ENCODE peak calls at places on chromosomes 3 and 15, in eight cellular contexts. One of them, this sample, is unnamed. For H3K9me3, the result is how much of the 10 kb centered on the place peaks cover.

GRCh38 chr3:115212615-115213014 is 65.5 kb upstream of the ZBTB20 start:
- DNase-seq in heart right ventricle: no peak
- DNase-seq in SJSA1: no peak
- DNase-seq in tibial artery: no peak
- DNase-seq in CD4-positive, alpha-beta memory T cell: no peak
- DNase-seq in cardiac muscle cell: no peak
- DNase-seq in WERI-Rb-1: no peak
- DNase-seq in breast epithelium: no peak
- DNase-seq in this sample: no peak

GRCh38 chr3:14534379-14535191 is 5.6 kb downstream of the GRIP2 start:
- DNase-seq in heart right ventricle: no peak
- DNase-seq in SJSA1: no peak
- DNase-seq in tibial artery: no peak
- DNase-seq in CD4-positive, alpha-beta memory T cell: no peak
- DNase-seq in cardiac muscle cell: no peak
- DNase-seq in WERI-Rb-1: no peak
- DNase-seq in breast epithelium: no peak
- DNase-seq in this sample: no peak

GRCh38 chr15:35692256-35692867 is 146.4 kb upstream of the DPH6 start:
- DNase-seq in heart right ventricle: no peak
- DNase-seq in SJSA1: no peak
- DNase-seq in tibial artery: no peak
- DNase-seq in CD4-positive, alpha-beta memory T cell: no peak
- DNase-seq in cardiac muscle cell: no peak
- DNase-seq in WERI-Rb-1: no peak
- DNase-seq in breast epithelium: no peak
- DNase-seq in this sample: no peak

GRCh38 chr3:132034486-132035464 is at the start of gene CPNE4:
- DNase-seq in heart right ventricle: peak
- DNase-seq in SJSA1: peak
- DNase-seq in tibial artery: peak
- DNase-seq in CD4-positive, alpha-beta memory T cell: peak
- DNase-seq in cardiac muscle cell: peak
- DNase-seq in WERI-Rb-1: peak
- DNase-seq in breast epithelium: peak
- DNase-seq in this sample: peak

GRCh38 chr3:36850743-36851142 is 86.4 kb upstream of the DCLK3 start:
- DNase-seq in heart right ventricle: no peak
- DNase-seq in SJSA1: no peak
- DNase-seq in tibial artery: no peak
- DNase-seq in CD4-positive, alpha-beta memory T cell: no peak
- DNase-seq in cardiac muscle cell: no peak
- DNase-seq in WERI-Rb-1: no peak
- DNase-seq in breast epithelium: no peak
- DNase-seq in this sample: no peak

GRCh38 chr3:55615694-55616310 is 128.7 kb upstream of the WNT5A start:
- DNase-seq in heart right ventricle: no peak
- DNase-seq in SJSA1: no peak
- DNase-seq in tibial artery: peak
- DNase-seq in CD4-positive, alpha-beta memory T cell: no peak
- DNase-seq in cardiac muscle cell: peak
- DNase-seq in WERI-Rb-1: no peak
- DNase-seq in breast epithelium: no peak
- DNase-seq in this sample: no peak

GRCh38 chr3:123448503-123449091 is at the start of gene ADCY5:
- DNase-seq in heart right ventricle: no peak
- DNase-seq in SJSA1: no peak
- DNase-seq in tibial artery: no peak
- DNase-seq in CD4-positive, alpha-beta memory T cell: no peak
- DNase-seq in cardiac muscle cell: peak
- DNase-seq in WERI-Rb-1: peak
- DNase-seq in breast epithelium: no peak
- DNase-seq in this sample: no peak

GRCh38 chr3:102866845-102867244 is 432.0 kb downstream of the ZPLD1 start:
- DNase-seq in heart right ventricle: no peak
- DNase-seq in SJSA1: no peak
- DNase-seq in tibial artery: no peak
- DNase-seq in CD4-positive, alpha-beta memory T cell: no peak
- DNase-seq in cardiac muscle cell: no peak
- DNase-seq in WERI-Rb-1: no peak
- DNase-seq in breast epithelium: no peak
- DNase-seq in this sample: no peak

GRCh38 chr3:19029837-19030835 is 118.2 kb upstream of the KCNH8 start:
- DNase-seq in heart right ventricle: no peak
- DNase-seq in SJSA1: no peak
- DNase-seq in tibial artery: no peak
- DNase-seq in CD4-positive, alpha-beta memory T cell: no peak
- DNase-seq in cardiac muscle cell: no peak
- DNase-seq in WERI-Rb-1: no peak
- DNase-seq in breast epithelium: no peak
- DNase-seq in this sample: no peak

GRCh38 chr3:112718516-112718915 is 77.6 kb upstream of the CCDC80 start:
- DNase-seq in heart right ventricle: no peak
- DNase-seq in SJSA1: no peak
- DNase-seq in tibial artery: no peak
- DNase-seq in CD4-positive, alpha-beta memory T cell: no peak
- DNase-seq in cardiac muscle cell: no peak
- DNase-seq in WERI-Rb-1: no peak
- DNase-seq in breast epithelium: no peak
- DNase-seq in this sample: no peak

GRCh38 chr15:70474682-70475438 is 288.5 kb downstream of the UACA start:
- DNase-seq in heart right ventricle: peak
- DNase-seq in SJSA1: peak
- DNase-seq in tibial artery: peak
- DNase-seq in CD4-positive, alpha-beta memory T cell: peak
- DNase-seq in cardiac muscle cell: no peak
- DNase-seq in WERI-Rb-1: no peak
- DNase-seq in breast epithelium: peak
- DNase-seq in this sample: peak

GRCh38 chr3:111694471-111694870 is 99.3 kb upstream of the ZBED2 start:
- DNase-seq in heart right ventricle: no peak
- DNase-seq in SJSA1: no peak
- DNase-seq in tibial artery: no peak
- DNase-seq in CD4-positive, alpha-beta memory T cell: no peak
- DNase-seq in cardiac muscle cell: no peak
- DNase-seq in WERI-Rb-1: no peak
- DNase-seq in breast epithelium: no peak
- DNase-seq in this sample: no peak

GRCh38 chr3:56826831-56827722 is 25.3 kb upstream of the ARHGEF3 start:
- DNase-seq in heart right ventricle: no peak
- DNase-seq in SJSA1: no peak
- DNase-seq in tibial artery: no peak
- DNase-seq in CD4-positive, alpha-beta memory T cell: no peak
- DNase-seq in cardiac muscle cell: no peak
- DNase-seq in WERI-Rb-1: peak
- DNase-seq in breast epithelium: no peak
- DNase-seq in this sample: no peak

DNA sequence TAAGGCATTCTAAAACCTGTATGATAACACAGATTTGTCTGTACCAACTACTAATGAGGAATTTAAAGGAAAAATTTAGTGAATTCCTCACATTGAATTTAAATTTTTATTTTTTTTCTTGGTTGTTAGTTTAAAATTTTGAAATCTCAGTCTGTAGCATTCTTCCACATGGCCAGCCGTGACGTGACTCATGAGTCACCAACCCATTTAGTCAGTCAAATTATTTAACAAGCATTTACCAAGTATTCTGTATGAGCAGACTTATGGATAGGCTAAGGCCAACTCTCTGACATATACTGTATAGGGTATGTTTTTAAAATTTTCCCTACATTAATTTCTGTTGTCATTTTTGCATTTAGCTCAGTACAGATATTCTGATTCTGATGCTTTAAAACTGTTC is 112.9 kb downstream of the CNTN4 start:
- DNase-seq in heart right ventricle: no peak
- DNase-seq in SJSA1: no peak
- DNase-seq in tibial artery: no peak
- DNase-seq in CD4-positive, alpha-beta memory T cell: no peak
- DNase-seq in cardiac muscle cell: no peak
- DNase-seq in WERI-Rb-1: no peak
- DNase-seq in breast epithelium: no peak
- DNase-seq in this sample: no peak
- H3K9me3 ChIP-seq in heart right ventricle: under half
- H3K9me3 ChIP-seq in SJSA1: under half
- H3K9me3 ChIP-seq in tibial artery: under half
- H3K9me3 ChIP-seq in CD4-positive, alpha-beta memory T cell: under half
- H3K9me3 ChIP-seq in cardiac muscle cell: under half
- H3K9me3 ChIP-seq in WERI-Rb-1: under half
- H3K9me3 ChIP-seq in breast epithelium: under half
- H3K9me3 ChIP-seq in this sample: under half

GRCh38 chr3:105170423-105170822 is 196.3 kb upstream of the ALCAM start:
- DNase-seq in heart right ventricle: no peak
- DNase-seq in SJSA1: no peak
- DNase-seq in tibial artery: no peak
- DNase-seq in CD4-positive, alpha-beta memory T cell: no peak
- DNase-seq in cardiac muscle cell: no peak
- DNase-seq in WERI-Rb-1: no peak
- DNase-seq in breast epithelium: no peak
- DNase-seq in this sample: no peak
- H3K9me3 ChIP-seq in heart right ventricle: under half
- H3K9me3 ChIP-seq in SJSA1: under half
- H3K9me3 ChIP-seq in tibial artery: under half
- H3K9me3 ChIP-seq in CD4-positive, alpha-beta memory T cell: under half
- H3K9me3 ChIP-seq in cardiac muscle cell: under half
- H3K9me3 ChIP-seq in WERI-Rb-1: under half
- H3K9me3 ChIP-seq in breast epithelium: under half
- H3K9me3 ChIP-seq in this sample: under half

DNA sequence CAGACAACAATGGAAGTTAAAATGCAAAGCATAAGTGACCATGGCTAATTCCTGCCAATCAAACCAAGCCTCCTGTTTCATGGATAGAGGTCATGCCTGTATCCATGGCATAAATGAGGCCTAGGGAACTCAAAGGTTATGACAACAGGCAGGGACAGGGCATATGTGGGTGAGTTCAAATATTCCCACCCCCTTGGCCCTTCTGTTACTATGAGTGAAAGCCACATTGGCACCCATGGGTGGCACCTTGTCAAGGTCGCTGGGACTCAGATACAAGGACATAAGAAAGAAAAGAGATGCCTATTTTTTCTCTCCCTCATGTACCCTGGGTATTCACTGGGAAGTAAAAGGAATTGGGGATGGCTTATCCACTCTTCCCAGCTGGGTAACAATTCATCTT is 25.3 kb upstream of the TMEM45A start:
- DNase-seq in heart right ventricle: no peak
- DNase-seq in SJSA1: no peak
- DNase-seq in tibial artery: no peak
- DNase-seq in CD4-positive, alpha-beta memory T cell: no peak
- DNase-seq in cardiac muscle cell: no peak
- DNase-seq in WERI-Rb-1: no peak
- DNase-seq in breast epithelium: no peak
- DNase-seq in this sample: no peak
- H3K9me3 ChIP-seq in heart right ventricle: under half
- H3K9me3 ChIP-seq in SJSA1: under half
- H3K9me3 ChIP-seq in tibial artery: under half
- H3K9me3 ChIP-seq in CD4-positive, alpha-beta memory T cell: under half
- H3K9me3 ChIP-seq in cardiac muscle cell: under half
- H3K9me3 ChIP-seq in WERI-Rb-1: under half
- H3K9me3 ChIP-seq in breast epithelium: under half
- H3K9me3 ChIP-seq in this sample: under half

DNA sequence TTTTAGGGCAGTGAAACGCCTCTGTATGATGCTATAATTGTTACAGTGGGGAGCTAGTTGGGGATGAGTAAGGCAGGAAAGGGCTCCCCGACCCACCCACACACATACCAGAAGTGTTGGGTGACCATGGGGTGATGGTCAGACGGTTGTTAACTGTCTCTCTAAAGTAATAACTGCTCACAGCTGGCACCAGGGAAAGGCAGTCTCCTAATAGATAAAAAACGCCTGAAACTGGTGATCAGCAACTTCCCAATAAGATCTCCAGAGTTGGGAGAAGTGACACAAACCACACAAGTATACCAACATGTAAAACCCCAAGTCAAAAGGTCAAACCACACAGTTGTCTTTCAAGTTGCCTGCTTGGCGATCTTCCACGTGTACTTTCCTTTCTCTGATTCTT is 346.5 kb upstream of the CNTN4 start:
- DNase-seq in heart right ventricle: no peak
- DNase-seq in SJSA1: no peak
- DNase-seq in tibial artery: no peak
- DNase-seq in CD4-positive, alpha-beta memory T cell: no peak
- DNase-seq in cardiac muscle cell: no peak
- DNase-seq in WERI-Rb-1: no peak
- DNase-seq in breast epithelium: no peak
- DNase-seq in this sample: no peak
- H3K9me3 ChIP-seq in heart right ventricle: under half
- H3K9me3 ChIP-seq in SJSA1: under half
- H3K9me3 ChIP-seq in tibial artery: under half
- H3K9me3 ChIP-seq in CD4-positive, alpha-beta memory T cell: under half
- H3K9me3 ChIP-seq in cardiac muscle cell: under half
- H3K9me3 ChIP-seq in WERI-Rb-1: under half
- H3K9me3 ChIP-seq in breast epithelium: under half
- H3K9me3 ChIP-seq in this sample: under half

DNA sequence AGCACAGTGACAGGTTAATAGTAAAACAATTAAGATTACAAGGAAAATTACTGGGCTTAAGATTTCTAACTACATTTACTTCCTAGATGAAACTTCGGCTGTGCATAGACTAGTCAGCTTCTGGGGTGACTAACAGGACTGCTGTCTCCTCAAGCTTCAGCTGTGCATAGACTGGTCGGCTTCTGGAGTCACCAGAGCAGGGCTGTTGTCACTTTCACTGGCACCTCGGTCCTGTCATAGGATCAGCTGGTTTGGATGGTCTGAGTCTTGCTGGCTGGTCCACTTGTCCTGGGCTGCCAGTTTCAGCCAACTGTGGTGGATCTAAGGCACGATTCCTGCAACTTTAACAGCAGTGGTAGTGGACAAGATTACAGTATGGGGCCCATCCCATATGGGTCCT is 23.8 kb upstream of the ACAD9 start:
- DNase-seq in heart right ventricle: no peak
- DNase-seq in SJSA1: no peak
- DNase-seq in tibial artery: no peak
- DNase-seq in CD4-positive, alpha-beta memory T cell: no peak
- DNase-seq in cardiac muscle cell: no peak
- DNase-seq in WERI-Rb-1: no peak
- DNase-seq in breast epithelium: no peak
- DNase-seq in this sample: no peak
- H3K9me3 ChIP-seq in heart right ventricle: under half
- H3K9me3 ChIP-seq in SJSA1: under half
- H3K9me3 ChIP-seq in tibial artery: under half
- H3K9me3 ChIP-seq in CD4-positive, alpha-beta memory T cell: under half
- H3K9me3 ChIP-seq in cardiac muscle cell: under half
- H3K9me3 ChIP-seq in WERI-Rb-1: under half
- H3K9me3 ChIP-seq in breast epithelium: under half
- H3K9me3 ChIP-seq in this sample: under half

GRCh38 chr15:25053000-25053815 is 98.4 kb downstream of the SNRPN start:
- DNase-seq in heart right ventricle: no peak
- DNase-seq in SJSA1: no peak
- DNase-seq in tibial artery: no peak
- DNase-seq in CD4-positive, alpha-beta memory T cell: no peak
- DNase-seq in cardiac muscle cell: no peak
- DNase-seq in WERI-Rb-1: no peak
- DNase-seq in breast epithelium: no peak
- DNase-seq in this sample: no peak
- H3K9me3 ChIP-seq in heart right ventricle: under half
- H3K9me3 ChIP-seq in SJSA1: half or more
- H3K9me3 ChIP-seq in tibial artery: half or more
- H3K9me3 ChIP-seq in CD4-positive, alpha-beta memory T cell: under half
- H3K9me3 ChIP-seq in cardiac muscle cell: under half
- H3K9me3 ChIP-seq in WERI-Rb-1: half or more
- H3K9me3 ChIP-seq in breast epithelium: half or more
- H3K9me3 ChIP-seq in this sample: under half